ENCODE peak calls at places on chromosomes 1 and 21, in nine cellular contexts. N, S, Q, J, V, X, O, Z and E are unnamed samples.

GRCh38 chr1:86507935-86508582 is 38.8 kb upstream of the CLCA4 start:
- DNase-seq in N (no peak), S (no peak), Q (no peak), J (peak; percentile 49), V (peak; percentile 42), X (peak; percentile 19), O (no peak), Z (no peak), E (peak; percentile 11)

GRCh38 chr1:59672851-59673574 is 141.7 kb upstream of the HOOK1 start:
- DNase-seq in N (no peak), S (no peak), Q (peak; percentile 2), J (peak; percentile 66), V (peak; percentile 86), X (no peak), O (no peak), Z (no peak), E (no peak)

GRCh38 chr21:16324630-16325029 is 594.8 kb downstream of the USP25 start:
- DNase-seq in N (no peak), S (no peak), Q (no peak), J (no peak), V (no peak), X (peak; percentile 42), O (no peak), Z (no peak), E (no peak)

GRCh38 chr1:31593770-31594632 is 17.7 kb downstream of the TINAGL1 start:
- DNase-seq in N (peak; percentile 78), S (peak; percentile 90), Q (peak; percentile 67), J (peak; percentile 79), V (no peak), X (peak; percentile 80), O (peak; percentile 86), Z (peak; percentile 80), E (peak; percentile 46)

GRCh38 chr1:12244078-12244477 is 14.2 kb downstream of the VPS13D start:
- DNase-seq in N (no peak), S (no peak), Q (peak; percentile 26), J (no peak), V (no peak), X (no peak), O (no peak), Z (no peak), E (no peak)

GRCh38 chr1:1624443-1625403 is 7.2 kb upstream of the MMP23B start:
- DNase-seq in N (peak; percentile 80), S (no peak), Q (no peak), J (no peak), V (no peak), X (no peak), O (no peak), Z (peak; percentile 21), E (no peak)

GRCh38 chr1:230308039-230308438 is 118.1 kb downstream of the PGBD5 start:
- DNase-seq in N (peak; percentile 69), S (peak; percentile 93), Q (peak; percentile 75), J (peak; percentile 77), V (peak; percentile 83), X (no peak), O (peak; percentile 97), Z (peak; percentile 70), E (peak; percentile 7)

GRCh38 chr1:6118415-6118814 is 61.7 kb downstream of the CHD5 start:
- DNase-seq in N (no peak), S (no peak), Q (no peak), J (no peak), V (no peak), X (no peak), O (no peak), Z (no peak), E (no peak)

DNA sequence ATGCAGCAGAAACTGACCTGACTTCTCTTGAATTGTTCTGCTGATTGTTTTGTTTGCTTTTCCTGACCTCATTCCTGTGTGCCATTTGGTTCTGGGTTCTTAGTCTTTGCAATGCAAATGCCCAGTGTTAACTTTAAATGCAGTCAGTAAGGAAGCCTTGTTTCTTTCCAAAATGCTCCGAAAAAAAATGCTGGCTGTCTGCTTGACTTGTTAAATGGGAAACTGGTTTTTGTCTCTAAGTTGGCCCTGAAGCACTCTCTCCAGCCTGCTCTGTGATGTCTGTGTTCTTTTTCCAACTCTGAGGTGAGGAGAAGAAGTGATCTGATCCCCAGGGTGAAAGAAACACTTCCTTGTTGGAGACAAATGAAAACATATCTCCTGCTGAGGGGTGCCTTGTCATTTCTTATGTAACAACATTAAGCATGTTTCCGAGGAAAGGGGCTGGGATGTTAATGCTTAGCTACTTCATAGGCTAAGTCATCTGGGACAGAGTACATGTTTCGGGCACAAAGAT is 256.3 kb upstream of the ADGRL4 start:
- DNase-seq in N (no peak), S (no peak), Q (no peak), J (no peak), V (no peak), X (no peak), O (no peak), Z (no peak), E (no peak)
- H3K27ac ChIP-seq in N (no peak overlapping the region), S (no peak overlapping the region), Q (peak overlapping the region; percentile 51), J (no peak overlapping the region), V (no peak overlapping the region), X (no peak overlapping the region), O (no peak overlapping the region), Z (no peak overlapping the region), E (no peak overlapping the region)

GRCh38 chr1:113981962-113982931 is 3.0 kb downstream of the OLFML3 start:
- DNase-seq in N (peak; percentile 67), S (peak; percentile 50), Q (no peak), J (peak; percentile 59), V (peak; percentile 56), X (no peak), O (peak; percentile 34), Z (peak; percentile 79), E (peak; percentile 53)
- H3K4me3 ChIP-seq in N (peak overlapping the region; percentile 50), S (peak overlapping the region; percentile 42), Q (no peak overlapping the region), J (no peak overlapping the region), V (no peak overlapping the region), X (no peak overlapping the region), O (no peak overlapping the region), Z (peak overlapping the region; percentile 61), E (peak overlapping the region; percentile 47)

GRCh38 chr1:172041689-172042088 is 200.4 kb downstream of the DNM3 start:
- DNase-seq in N (no peak), S (no peak), Q (no peak), J (no peak), V (no peak), X (no peak), O (no peak), Z (no peak), E (no peak)
- TF ChIP-seq CTCF in N (peak; percentile 60), S (peak; percentile 8), Q (peak; percentile 50), J (no peak), V (peak; percentile 40), X (no peak), O (peak; percentile 22), Z (peak; percentile 32), E (peak; percentile 56)

DNA sequence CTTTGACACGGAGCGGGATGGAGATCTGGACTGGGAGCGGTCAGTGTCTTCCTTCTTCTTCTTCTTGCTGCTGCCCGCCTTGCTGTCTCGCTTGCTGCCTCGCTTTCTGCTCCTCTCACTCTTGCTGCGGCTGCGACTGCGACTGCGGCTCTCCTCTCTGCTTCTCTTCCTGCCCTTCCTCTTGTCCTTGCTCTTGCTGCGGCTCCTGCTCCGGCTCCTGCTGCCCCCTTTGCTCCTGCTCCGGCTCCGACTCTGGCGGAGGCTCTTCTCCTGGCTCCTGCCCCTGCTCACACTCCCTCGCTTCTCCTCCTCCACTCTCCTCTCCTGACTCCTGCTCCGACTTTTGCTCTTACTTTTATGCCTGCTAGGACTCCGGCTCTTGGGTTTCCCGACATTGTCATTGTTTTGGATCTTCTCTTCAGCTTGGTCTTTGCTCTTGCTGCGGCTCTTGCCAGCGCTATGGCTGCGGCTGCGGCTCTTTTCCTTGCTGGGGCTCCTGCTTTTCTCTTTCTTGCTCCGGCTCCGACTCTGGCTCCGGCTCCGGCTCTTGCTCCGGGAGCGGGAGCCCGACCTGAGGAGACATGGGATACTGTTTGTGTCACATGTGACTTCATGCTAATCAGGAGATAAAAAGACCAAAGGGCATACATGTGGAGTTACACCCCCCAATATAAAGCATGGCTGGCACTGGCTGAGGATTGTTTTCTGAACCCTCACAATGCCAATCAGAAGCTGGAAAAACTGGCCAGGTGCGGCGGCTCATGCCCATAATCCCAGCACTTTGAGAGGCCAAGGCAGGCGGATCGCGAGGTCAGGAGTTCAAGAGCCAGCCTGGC is 25.2 kb upstream of the TMEM200B start:
- DNase-seq in N (no peak), S (no peak), Q (no peak), J (no peak), V (no peak), X (no peak), O (no peak), Z (no peak), E (no peak)
- H3K27ac ChIP-seq in N (no peak overlapping the region), S (no peak overlapping the region), Q (no peak overlapping the region), J (no peak overlapping the region), V (no peak overlapping the region), X (no peak overlapping the region), O (no peak overlapping the region), Z (no peak overlapping the region), E (no peak overlapping the region)